ENCODE peak calls at places on chromosomes 12 and 14, in seven cellular contexts. One of them, this sample, is unnamed.

GRCh38 chr14:78836777-78837176 is 666.6 kb downstream of the NRXN3 start:
- DNase-seq in psoas muscle: no peak
- DNase-seq in aorta: no peak
- DNase-seq in endothelial cell of umbilical vein: peak; percentile 57
- DNase-seq in upper lobe of right lung: no peak
- DNase-seq in left lung: no peak
- DNase-seq in fibroblast of lung: peak; percentile 65
- DNase-seq in this sample: no peak

GRCh38 chr14:68349900-68350323 is 443.0 kb downstream of the ZFP36L1 start:
- DNase-seq in fibroblast of lung: no peak
- DNase-seq in left lung: no peak
- DNase-seq in upper lobe of right lung: no peak
- DNase-seq in aorta: no peak
- DNase-seq in psoas muscle: no peak
- DNase-seq in endothelial cell of umbilical vein: peak; percentile 41
- DNase-seq in this sample: no peak

GRCh38 chr12:2013527-2014223 is 9.4 kb upstream of the DCP1B start:
- DNase-seq in upper lobe of right lung: no peak
- DNase-seq in psoas muscle: no peak
- DNase-seq in fibroblast of lung: no peak
- DNase-seq in endothelial cell of umbilical vein: peak; percentile 44
- DNase-seq in aorta: no peak
- DNase-seq in left lung: no peak
- DNase-seq in this sample: no peak

GRCh38 chr14:95314609-95315008 is 5.1 kb downstream of the CLMN start:
- DNase-seq in upper lobe of right lung: no peak
- DNase-seq in psoas muscle: no peak
- DNase-seq in aorta: peak; percentile 78
- DNase-seq in fibroblast of lung: peak; percentile 4
- DNase-seq in left lung: no peak
- DNase-seq in endothelial cell of umbilical vein: no peak
- DNase-seq in this sample: peak; percentile 45

GRCh38 chr12:41514907-41515306 is 326.8 kb downstream of the PDZRN4 start:
- DNase-seq in psoas muscle: no peak
- DNase-seq in endothelial cell of umbilical vein: no peak
- DNase-seq in upper lobe of right lung: no peak
- DNase-seq in left lung: no peak
- DNase-seq in aorta: no peak
- DNase-seq in fibroblast of lung: no peak
- DNase-seq in this sample: no peak

GRCh38 chr14:92549096-92549852 is 35.7 kb downstream of the RIN3 start:
- DNase-seq in psoas muscle: peak; percentile 55
- DNase-seq in upper lobe of right lung: no peak
- DNase-seq in fibroblast of lung: no peak
- DNase-seq in aorta: peak; percentile 61
- DNase-seq in endothelial cell of umbilical vein: no peak
- DNase-seq in left lung: no peak
- DNase-seq in this sample: no peak

GRCh38 chr14:94313991-94314655 is 9.0 kb downstream of the SERPINA6 start:
- DNase-seq in fibroblast of lung: peak; percentile 68
- DNase-seq in upper lobe of right lung: no peak
- DNase-seq in psoas muscle: no peak
- DNase-seq in endothelial cell of umbilical vein: no peak
- DNase-seq in left lung: no peak
- DNase-seq in aorta: no peak
- DNase-seq in this sample: no peak

GRCh38 chr14:61153436-61153835 is 127.7 kb downstream of the TMEM30B start:
- DNase-seq in endothelial cell of umbilical vein: no peak
- DNase-seq in aorta: no peak
- DNase-seq in upper lobe of right lung: no peak
- DNase-seq in left lung: no peak
- DNase-seq in psoas muscle: no peak
- DNase-seq in fibroblast of lung: peak; percentile 89
- DNase-seq in this sample: no peak

GRCh38 chr12:103947871-103948555 is 17.7 kb upstream of the TDG start:
- DNase-seq in psoas muscle: no peak
- DNase-seq in upper lobe of right lung: no peak
- DNase-seq in aorta: no peak
- DNase-seq in endothelial cell of umbilical vein: no peak
- DNase-seq in left lung: no peak
- DNase-seq in fibroblast of lung: no peak
- DNase-seq in this sample: no peak

GRCh38 chr14:48384786-48385185 is 709.4 kb upstream of the MDGA2 start:
- DNase-seq in aorta: no peak
- DNase-seq in fibroblast of lung: peak; percentile 7
- DNase-seq in upper lobe of right lung: no peak
- DNase-seq in psoas muscle: no peak
- DNase-seq in endothelial cell of umbilical vein: no peak
- DNase-seq in left lung: no peak
- DNase-seq in this sample: no peak

GRCh38 chr12:127660961-127661360 is 606.0 kb upstream of the TMEM132C start:
- DNase-seq in upper lobe of right lung: no peak
- DNase-seq in endothelial cell of umbilical vein: no peak
- DNase-seq in fibroblast of lung: no peak
- DNase-seq in psoas muscle: no peak
- DNase-seq in left lung: no peak
- DNase-seq in aorta: no peak
- DNase-seq in this sample: no peak

GRCh38 chr12:91877022-91877421 is 268.6 kb downstream of the BTG1 start:
- DNase-seq in upper lobe of right lung: peak; percentile 65
- DNase-seq in left lung: no peak
- DNase-seq in fibroblast of lung: peak; percentile 16
- DNase-seq in aorta: no peak
- DNase-seq in endothelial cell of umbilical vein: peak; percentile 87
- DNase-seq in psoas muscle: no peak
- DNase-seq in this sample: no peak

GRCh38 chr12:102920271-102920670 is 3.2 kb upstream of the PAH start:
- DNase-seq in aorta: no peak
- DNase-seq in left lung: no peak
- DNase-seq in fibroblast of lung: no peak
- DNase-seq in psoas muscle: no peak
- DNase-seq in endothelial cell of umbilical vein: no peak
- DNase-seq in upper lobe of right lung: no peak
- DNase-seq in this sample: no peak

GRCh38 chr14:22448905-22449611 is 140.0 kb downstream of the DAD1 start:
- DNase-seq in fibroblast of lung: no peak
- DNase-seq in aorta: no peak
- DNase-seq in left lung: no peak
- DNase-seq in endothelial cell of umbilical vein: no peak
- DNase-seq in upper lobe of right lung: no peak
- DNase-seq in psoas muscle: peak; percentile 61
- DNase-seq in this sample: peak; percentile 49

GRCh38 chr14:22448035-22448904 is 140.8 kb downstream of the DAD1 start:
- DNase-seq in aorta: no peak
- DNase-seq in endothelial cell of umbilical vein: no peak
- DNase-seq in psoas muscle: no peak
- DNase-seq in upper lobe of right lung: no peak
- DNase-seq in fibroblast of lung: peak; percentile 74
- DNase-seq in left lung: peak; percentile 64
- DNase-seq in this sample: no peak

GRCh38 chr14:22452330-22452729 is 136.7 kb downstream of the DAD1 start:
- DNase-seq in upper lobe of right lung: no peak
- DNase-seq in psoas muscle: no peak
- DNase-seq in fibroblast of lung: no peak
- DNase-seq in left lung: no peak
- DNase-seq in aorta: no peak
- DNase-seq in endothelial cell of umbilical vein: no peak
- DNase-seq in this sample: no peak

GRCh38 chr14:22450266-22450665 is 138.8 kb downstream of the DAD1 start:
- DNase-seq in upper lobe of right lung: no peak
- DNase-seq in fibroblast of lung: no peak
- DNase-seq in aorta: no peak
- DNase-seq in left lung: no peak
- DNase-seq in psoas muscle: no peak
- DNase-seq in endothelial cell of umbilical vein: no peak
- DNase-seq in this sample: no peak

DNA sequence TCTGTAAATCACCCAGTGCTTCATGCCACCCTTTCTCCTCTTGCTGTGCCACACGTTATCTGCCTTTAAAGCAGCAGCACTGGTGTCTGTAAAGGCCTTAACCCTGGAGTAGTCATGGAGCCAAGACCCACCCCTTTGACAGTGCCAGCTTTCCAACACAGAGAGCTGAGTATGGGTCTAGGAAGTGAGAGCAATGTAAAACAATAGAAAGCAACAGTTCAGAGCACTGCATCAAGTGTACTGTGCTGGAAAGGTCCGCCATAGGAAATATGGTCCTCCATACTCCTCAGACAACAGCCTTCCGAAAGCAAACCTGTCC is 139.5 kb downstream of the DAD1 start:
- DNase-seq in left lung: no peak
- DNase-seq in upper lobe of right lung: no peak
- DNase-seq in aorta: no peak
- DNase-seq in fibroblast of lung: no peak
- DNase-seq in psoas muscle: no peak
- DNase-seq in endothelial cell of umbilical vein: peak; percentile 23
- DNase-seq in this sample: no peak
- H3K4me1 ChIP-seq in left lung: no peaks in the 10 kb centered on the region
- H3K4me1 ChIP-seq in upper lobe of right lung: peaks cover 10% of the 10 kb centered on the region
- H3K4me1 ChIP-seq in aorta: no peaks in the 10 kb centered on the region
- H3K4me1 ChIP-seq in fibroblast of lung: no peaks in the 10 kb centered on the region
- H3K4me1 ChIP-seq in psoas muscle: no peaks in the 10 kb centered on the region
- H3K4me1 ChIP-seq in endothelial cell of umbilical vein: no peaks in the 10 kb centered on the region
- H3K4me1 ChIP-seq in this sample: no peaks in the 10 kb centered on the region

GRCh38 chr12:116200812-116201211 is 76.7 kb downstream of the MED13L start:
- DNase-seq in aorta: no peak
- DNase-seq in fibroblast of lung: peak; percentile 55
- DNase-seq in left lung: no peak
- DNase-seq in endothelial cell of umbilical vein: no peak
- DNase-seq in psoas muscle: no peak
- DNase-seq in upper lobe of right lung: no peak
- DNase-seq in this sample: no peak
- H3K4me1 ChIP-seq in aorta: peaks cover 2% of the 10 kb centered on the region
- H3K4me1 ChIP-seq in fibroblast of lung: peaks cover 4% of the 10 kb centered on the region
- H3K4me1 ChIP-seq in left lung: peaks cover 6% of the 10 kb centered on the region
- H3K4me1 ChIP-seq in endothelial cell of umbilical vein: no peaks in the 10 kb centered on the region
- H3K4me1 ChIP-seq in psoas muscle: peaks cover 87% of the 10 kb centered on the region
- H3K4me1 ChIP-seq in upper lobe of right lung: peaks cover 28% of the 10 kb centered on the region
- H3K4me1 ChIP-seq in this sample: no peaks in the 10 kb centered on the region

GRCh38 chr12:71297930-71298329 is 140.1 kb upstream of the TSPAN8 start:
- DNase-seq in aorta: no peak
- DNase-seq in left lung: no peak
- DNase-seq in fibroblast of lung: no peak
- DNase-seq in endothelial cell of umbilical vein: no peak
- DNase-seq in upper lobe of right lung: no peak
- DNase-seq in psoas muscle: no peak
- DNase-seq in this sample: no peak

GRCh38 chr12:71304306-71304705 is 135.3 kb upstream of the LGR5 start:
- DNase-seq in upper lobe of right lung: no peak
- DNase-seq in aorta: no peak
- DNase-seq in endothelial cell of umbilical vein: no peak
- DNase-seq in psoas muscle: no peak
- DNase-seq in left lung: no peak
- DNase-seq in fibroblast of lung: no peak
- DNase-seq in this sample: no peak

GRCh38 chr12:71299541-71300376 is 139.8 kb upstream of the LGR5 start:
- DNase-seq in left lung: no peak
- DNase-seq in endothelial cell of umbilical vein: no peak
- DNase-seq in upper lobe of right lung: no peak
- DNase-seq in psoas muscle: no peak
- DNase-seq in fibroblast of lung: peak; percentile 17
- DNase-seq in aorta: no peak
- DNase-seq in this sample: no peak

GRCh38 chr12:71303199-71303598 is 136.4 kb upstream of the LGR5 start:
- DNase-seq in psoas muscle: no peak
- DNase-seq in upper lobe of right lung: no peak
- DNase-seq in left lung: no peak
- DNase-seq in aorta: no peak
- DNase-seq in fibroblast of lung: peak; percentile 67
- DNase-seq in endothelial cell of umbilical vein: no peak
- DNase-seq in this sample: no peak

DNA sequence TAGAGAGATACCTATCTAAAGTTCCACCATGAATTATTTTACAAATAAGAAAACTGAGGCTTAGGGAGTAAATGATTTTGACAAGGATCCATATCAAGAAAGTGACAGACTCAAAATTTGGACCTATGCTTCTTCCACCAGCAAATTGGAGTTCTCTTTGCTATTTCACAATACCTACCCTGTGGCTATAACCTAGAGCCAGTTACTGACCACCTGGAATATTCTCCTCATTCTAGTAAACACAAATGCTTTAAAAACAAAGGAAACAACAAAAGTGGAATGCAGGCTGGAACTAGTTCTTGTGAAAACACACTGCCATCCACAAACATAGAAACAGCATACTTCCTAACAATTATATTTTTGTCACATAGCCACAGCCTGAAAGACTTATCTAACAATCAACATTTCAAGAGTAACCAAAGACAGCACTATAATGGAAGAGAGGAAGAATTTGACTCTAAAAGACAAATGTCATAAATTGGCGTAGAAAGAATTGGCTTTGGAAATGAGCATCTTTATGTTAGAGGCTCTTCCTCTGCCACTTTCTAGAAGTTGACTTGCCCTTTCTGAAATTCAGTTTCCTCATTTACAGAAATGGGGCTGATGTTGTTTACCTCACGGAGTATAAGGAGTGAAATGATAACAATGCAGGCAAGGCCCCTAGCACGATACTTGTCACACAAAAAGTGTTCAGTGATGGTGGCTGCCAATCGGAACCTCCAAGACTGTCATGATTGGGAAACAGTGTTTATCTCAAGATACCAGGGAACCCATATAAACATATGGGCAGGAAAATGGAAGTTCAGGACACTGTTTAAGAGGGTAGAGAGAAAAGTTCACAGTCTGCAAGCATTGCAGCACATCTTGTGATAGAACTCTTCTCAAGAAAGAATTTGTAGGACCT is 138.6 kb upstream of the LGR5 start:
- DNase-seq in left lung: no peak
- DNase-seq in aorta: no peak
- DNase-seq in endothelial cell of umbilical vein: no peak
- DNase-seq in upper lobe of right lung: no peak
- DNase-seq in fibroblast of lung: no peak
- DNase-seq in psoas muscle: no peak
- DNase-seq in this sample: no peak
- H3K4me1 ChIP-seq in left lung: no peaks in the 10 kb centered on the region
- H3K4me1 ChIP-seq in aorta: no peaks in the 10 kb centered on the region
- H3K4me1 ChIP-seq in endothelial cell of umbilical vein: no peaks in the 10 kb centered on the region
- H3K4me1 ChIP-seq in upper lobe of right lung: no peaks in the 10 kb centered on the region
- H3K4me1 ChIP-seq in fibroblast of lung: no peaks in the 10 kb centered on the region
- H3K4me1 ChIP-seq in psoas muscle: no peaks in the 10 kb centered on the region
- H3K4me1 ChIP-seq in this sample: peaks cover 15% of the 10 kb centered on the region

GRCh38 chr14:105197274-105197673 is 16.2 kb upstream of the NUDT14 start:
- DNase-seq in left lung: no peak
- DNase-seq in upper lobe of right lung: no peak
- DNase-seq in psoas muscle: peak; percentile 78
- DNase-seq in aorta: no peak
- DNase-seq in fibroblast of lung: peak; percentile 25
- DNase-seq in endothelial cell of umbilical vein: no peak
- DNase-seq in this sample: no peak

GRCh38 chr14:105195051-105195450 is 13.9 kb upstream of the NUDT14 start:
- DNase-seq in upper lobe of right lung: no peak
- DNase-seq in psoas muscle: no peak
- DNase-seq in fibroblast of lung: no peak
- DNase-seq in left lung: no peak
- DNase-seq in endothelial cell of umbilical vein: no peak
- DNase-seq in aorta: no peak
- DNase-seq in this sample: no peak

GRCh38 chr14:105193916-105194782 is 13.0 kb upstream of the NUDT14 start:
- DNase-seq in left lung: no peak
- DNase-seq in psoas muscle: no peak
- DNase-seq in fibroblast of lung: no peak
- DNase-seq in endothelial cell of umbilical vein: peak; percentile 57
- DNase-seq in upper lobe of right lung: no peak
- DNase-seq in aorta: no peak
- DNase-seq in this sample: no peak

GRCh38 chr14:105196228-105196960 is 15.3 kb upstream of the NUDT14 start:
- DNase-seq in fibroblast of lung: no peak
- DNase-seq in upper lobe of right lung: no peak
- DNase-seq in aorta: no peak
- DNase-seq in endothelial cell of umbilical vein: peak; percentile 68
- DNase-seq in left lung: no peak
- DNase-seq in psoas muscle: no peak
- DNase-seq in this sample: no peak

GRCh38 chr14:105195533-105196227 is 14.6 kb upstream of the NUDT14 start:
- DNase-seq in psoas muscle: no peak
- DNase-seq in fibroblast of lung: no peak
- DNase-seq in aorta: no peak
- DNase-seq in left lung: no peak
- DNase-seq in endothelial cell of umbilical vein: peak; percentile 57
- DNase-seq in upper lobe of right lung: no peak
- DNase-seq in this sample: no peak
- H3K4me1 ChIP-seq in psoas muscle: peaks cover 10% of the 10 kb centered on the region
- H3K4me1 ChIP-seq in fibroblast of lung: no peaks in the 10 kb centered on the region
- H3K4me1 ChIP-seq in aorta: no peaks in the 10 kb centered on the region
- H3K4me1 ChIP-seq in left lung: peaks cover 20% of the 10 kb centered on the region
- H3K4me1 ChIP-seq in endothelial cell of umbilical vein: peaks cover 65% of the 10 kb centered on the region
- H3K4me1 ChIP-seq in upper lobe of right lung: peaks cover 59% of the 10 kb centered on the region
- H3K4me1 ChIP-seq in this sample: peaks cover 36% of the 10 kb centered on the region

This sample was measured in tibial artery.